ENCODE peak calls at places on chromosome 1, in ten cellular contexts. One of them, this sample, is unnamed.

GRCh38 chr1:103069201-103069600 is 39.1 kb downstream of the COL11A1 start:
- DNase-seq in cardiac muscle cell: no peak
- DNase-seq in anterior cingulate cortex: no peak
- DNase-seq in endothelial cell: no peak
- DNase-seq in psoas muscle: no peak
- DNase-seq in T-helper 1 cell: no peak
- DNase-seq in bronchial epithelial cell: no peak
- DNase-seq in stimulated activated CD4-positive, alpha-beta T cell treated with anti-CD3 and anti-CD28 coated beads, Interleukin-2, amount 100 ng/mL, for 48 hours: no peak
- DNase-seq in thoracic aorta: no peak
- DNase-seq in HCEC 1CT: no peak
- DNase-seq in this sample: no peak

GRCh38 chr1:225965231-225965630 is 24.2 kb upstream of the LEFTY2 start:
- DNase-seq in cardiac muscle cell: no peak
- DNase-seq in anterior cingulate cortex: no peak
- DNase-seq in endothelial cell: no peak
- DNase-seq in psoas muscle: no peak
- DNase-seq in T-helper 1 cell: no peak
- DNase-seq in bronchial epithelial cell: no peak
- DNase-seq in stimulated activated CD4-positive, alpha-beta T cell treated with anti-CD3 and anti-CD28 coated beads, Interleukin-2, amount 100 ng/mL, for 48 hours: no peak
- DNase-seq in thoracic aorta: no peak
- DNase-seq in HCEC 1CT: no peak
- DNase-seq in this sample: no peak

GRCh38 chr1:55235722-55236121 is 20.6 kb upstream of the USP24 start:
- DNase-seq in cardiac muscle cell: no peak
- DNase-seq in anterior cingulate cortex: no peak
- DNase-seq in endothelial cell: no peak
- DNase-seq in psoas muscle: no peak
- DNase-seq in T-helper 1 cell: no peak
- DNase-seq in bronchial epithelial cell: peak
- DNase-seq in stimulated activated CD4-positive, alpha-beta T cell treated with anti-CD3 and anti-CD28 coated beads, Interleukin-2, amount 100 ng/mL, for 48 hours: no peak
- DNase-seq in thoracic aorta: no peak
- DNase-seq in HCEC 1CT: peak
- DNase-seq in this sample: no peak

GRCh38 chr1:51561702-51562101 is 42.6 kb upstream of the EPS15 start:
- DNase-seq in cardiac muscle cell: no peak
- DNase-seq in anterior cingulate cortex: no peak
- DNase-seq in endothelial cell: no peak
- DNase-seq in psoas muscle: no peak
- DNase-seq in T-helper 1 cell: no peak
- DNase-seq in bronchial epithelial cell: no peak
- DNase-seq in stimulated activated CD4-positive, alpha-beta T cell treated with anti-CD3 and anti-CD28 coated beads, Interleukin-2, amount 100 ng/mL, for 48 hours: no peak
- DNase-seq in thoracic aorta: no peak
- DNase-seq in HCEC 1CT: no peak
- DNase-seq in this sample: no peak

GRCh38 chr1:69441496-69441895 is 126.2 kb upstream of the LRRC7 start:
- DNase-seq in cardiac muscle cell: no peak
- DNase-seq in anterior cingulate cortex: no peak
- DNase-seq in endothelial cell: no peak
- DNase-seq in psoas muscle: no peak
- DNase-seq in T-helper 1 cell: no peak
- DNase-seq in bronchial epithelial cell: peak
- DNase-seq in stimulated activated CD4-positive, alpha-beta T cell treated with anti-CD3 and anti-CD28 coated beads, Interleukin-2, amount 100 ng/mL, for 48 hours: no peak
- DNase-seq in thoracic aorta: no peak
- DNase-seq in HCEC 1CT: no peak
- DNase-seq in this sample: no peak

GRCh38 chr1:77037990-77038389 is 170.7 kb downstream of the ST6GALNAC5 start:
- DNase-seq in cardiac muscle cell: no peak
- DNase-seq in anterior cingulate cortex: peak
- DNase-seq in endothelial cell: no peak
- DNase-seq in psoas muscle: no peak
- DNase-seq in T-helper 1 cell: no peak
- DNase-seq in bronchial epithelial cell: no peak
- DNase-seq in stimulated activated CD4-positive, alpha-beta T cell treated with anti-CD3 and anti-CD28 coated beads, Interleukin-2, amount 100 ng/mL, for 48 hours: no peak
- DNase-seq in thoracic aorta: no peak
- DNase-seq in HCEC 1CT: no peak
- DNase-seq in this sample: peak

GRCh38 chr1:16434501-16434900 is 2.7 kb downstream of the SPATA21 start:
- DNase-seq in cardiac muscle cell: no peak
- DNase-seq in anterior cingulate cortex: no peak
- DNase-seq in endothelial cell: no peak
- DNase-seq in psoas muscle: no peak
- DNase-seq in T-helper 1 cell: no peak
- DNase-seq in bronchial epithelial cell: peak
- DNase-seq in stimulated activated CD4-positive, alpha-beta T cell treated with anti-CD3 and anti-CD28 coated beads, Interleukin-2, amount 100 ng/mL, for 48 hours: no peak
- DNase-seq in thoracic aorta: no peak
- DNase-seq in HCEC 1CT: no peak
- DNase-seq in this sample: no peak

GRCh38 chr1:207069858-207070506 is 16.9 kb downstream of the PFKFB2 start:
- DNase-seq in cardiac muscle cell: no peak
- DNase-seq in anterior cingulate cortex: no peak
- DNase-seq in endothelial cell: no peak
- DNase-seq in psoas muscle: peak
- DNase-seq in T-helper 1 cell: no peak
- DNase-seq in bronchial epithelial cell: no peak
- DNase-seq in stimulated activated CD4-positive, alpha-beta T cell treated with anti-CD3 and anti-CD28 coated beads, Interleukin-2, amount 100 ng/mL, for 48 hours: no peak
- DNase-seq in thoracic aorta: no peak
- DNase-seq in HCEC 1CT: no peak
- DNase-seq in this sample: no peak

GRCh38 chr1:159977364-159978106 is 23.5 kb upstream of the SLAMF9 start:
- DNase-seq in cardiac muscle cell: no peak
- DNase-seq in anterior cingulate cortex: no peak
- DNase-seq in endothelial cell: no peak
- DNase-seq in psoas muscle: no peak
- DNase-seq in T-helper 1 cell: no peak
- DNase-seq in bronchial epithelial cell: no peak
- DNase-seq in stimulated activated CD4-positive, alpha-beta T cell treated with anti-CD3 and anti-CD28 coated beads, Interleukin-2, amount 100 ng/mL, for 48 hours: no peak
- DNase-seq in thoracic aorta: no peak
- DNase-seq in HCEC 1CT: no peak
- DNase-seq in this sample: no peak

GRCh38 chr1:11690669-11691301 is 725 bp upstream of the DRAXIN start:
- DNase-seq in cardiac muscle cell: peak
- DNase-seq in anterior cingulate cortex: no peak
- DNase-seq in endothelial cell: no peak
- DNase-seq in psoas muscle: no peak
- DNase-seq in T-helper 1 cell: no peak
- DNase-seq in bronchial epithelial cell: no peak
- DNase-seq in stimulated activated CD4-positive, alpha-beta T cell treated with anti-CD3 and anti-CD28 coated beads, Interleukin-2, amount 100 ng/mL, for 48 hours: no peak
- DNase-seq in thoracic aorta: no peak
- DNase-seq in HCEC 1CT: no peak
- DNase-seq in this sample: no peak